ENCODE peak calls at places on chromosomes 11 and 22, in four cellular contexts. One of them, this sample, is unnamed.

GRCh38 chr11:34653851-34654490 is 33.1 kb downstream of the EHF start:
- DNase-seq in CD8-positive, alpha-beta T cell: no peak
- DNase-seq in CD8-positive, alpha-beta memory T cell: no peak
- DNase-seq in CD4-positive, alpha-beta memory T cell: no peak
- DNase-seq in this sample: no peak

GRCh38 chr11:118914178-118914918 is 11.4 kb downstream of the BCL9L start:
- DNase-seq in CD8-positive, alpha-beta T cell: peak; percentile 77
- DNase-seq in CD8-positive, alpha-beta memory T cell: peak; percentile 93
- DNase-seq in CD4-positive, alpha-beta memory T cell: peak; percentile 80
- DNase-seq in this sample: peak; percentile 79

GRCh38 chr11:85170184-85170583 is 457.0 kb downstream of the DLG2 start:
- DNase-seq in CD8-positive, alpha-beta T cell: no peak
- DNase-seq in CD8-positive, alpha-beta memory T cell: no peak
- DNase-seq in CD4-positive, alpha-beta memory T cell: no peak
- DNase-seq in this sample: no peak

GRCh38 chr11:34570584-34570983 is 50.3 kb upstream of the EHF start:
- DNase-seq in CD8-positive, alpha-beta T cell: no peak
- DNase-seq in CD8-positive, alpha-beta memory T cell: no peak
- DNase-seq in CD4-positive, alpha-beta memory T cell: no peak
- DNase-seq in this sample: no peak

GRCh38 chr11:44693654-44694119 is 33.1 kb upstream of the TSPAN18 start:
- DNase-seq in CD8-positive, alpha-beta T cell: no peak
- DNase-seq in CD8-positive, alpha-beta memory T cell: no peak
- DNase-seq in CD4-positive, alpha-beta memory T cell: no peak
- DNase-seq in this sample: no peak

GRCh38 chr11:130163346-130164220 is 4.0 kb downstream of the ST14 start:
- DNase-seq in CD8-positive, alpha-beta T cell: no peak
- DNase-seq in CD8-positive, alpha-beta memory T cell: no peak
- DNase-seq in CD4-positive, alpha-beta memory T cell: no peak
- DNase-seq in this sample: no peak

GRCh38 chr11:116598036-116598435 is 174.8 kb downstream of the BUD13 start:
- DNase-seq in CD8-positive, alpha-beta T cell: no peak
- DNase-seq in CD8-positive, alpha-beta memory T cell: no peak
- DNase-seq in CD4-positive, alpha-beta memory T cell: no peak
- DNase-seq in this sample: no peak

GRCh38 chr11:27100534-27100933 is 59.9 kb downstream of the BBOX1 start:
- DNase-seq in CD8-positive, alpha-beta T cell: no peak
- DNase-seq in CD8-positive, alpha-beta memory T cell: no peak
- DNase-seq in CD4-positive, alpha-beta memory T cell: no peak
- DNase-seq in this sample: no peak

GRCh38 chr22:49509016-49509415 is 318.7 kb downstream of the BRD1 start:
- DNase-seq in CD8-positive, alpha-beta T cell: no peak
- DNase-seq in CD8-positive, alpha-beta memory T cell: no peak
- DNase-seq in CD4-positive, alpha-beta memory T cell: no peak
- DNase-seq in this sample: no peak

GRCh38 chr11:2898366-2899079 is 12.9 kb upstream of the CDKN1C start:
- DNase-seq in CD8-positive, alpha-beta T cell: peak; percentile 55
- DNase-seq in CD8-positive, alpha-beta memory T cell: peak; percentile 77
- DNase-seq in CD4-positive, alpha-beta memory T cell: peak; percentile 48
- DNase-seq in this sample: peak; percentile 32

GRCh38 chr11:72333657-72334056 is 89.7 kb upstream of the PHOX2A start:
- DNase-seq in CD8-positive, alpha-beta T cell: no peak
- DNase-seq in CD8-positive, alpha-beta memory T cell: peak; percentile 62
- DNase-seq in CD4-positive, alpha-beta memory T cell: peak; percentile 20
- DNase-seq in this sample: no peak

GRCh38 chr22:38219644-38220043 is 17.9 kb downstream of the MAFF start:
- DNase-seq in CD8-positive, alpha-beta T cell: no peak
- DNase-seq in CD8-positive, alpha-beta memory T cell: no peak
- DNase-seq in CD4-positive, alpha-beta memory T cell: no peak
- DNase-seq in this sample: no peak

GRCh38 chr22:38220163-38220562 is 18.4 kb downstream of the MAFF start:
- DNase-seq in CD8-positive, alpha-beta T cell: no peak
- DNase-seq in CD8-positive, alpha-beta memory T cell: no peak
- DNase-seq in CD4-positive, alpha-beta memory T cell: no peak
- DNase-seq in this sample: no peak

GRCh38 chr22:38221407-38221806 is 19.6 kb downstream of the MAFF start:
- DNase-seq in CD8-positive, alpha-beta T cell: no peak
- DNase-seq in CD8-positive, alpha-beta memory T cell: no peak
- DNase-seq in CD4-positive, alpha-beta memory T cell: no peak
- DNase-seq in this sample: no peak

GRCh38 chr22:38220653-38221386 is 19.0 kb downstream of the MAFF start:
- DNase-seq in CD8-positive, alpha-beta T cell: no peak
- DNase-seq in CD8-positive, alpha-beta memory T cell: no peak
- DNase-seq in CD4-positive, alpha-beta memory T cell: no peak
- DNase-seq in this sample: no peak

DNA sequence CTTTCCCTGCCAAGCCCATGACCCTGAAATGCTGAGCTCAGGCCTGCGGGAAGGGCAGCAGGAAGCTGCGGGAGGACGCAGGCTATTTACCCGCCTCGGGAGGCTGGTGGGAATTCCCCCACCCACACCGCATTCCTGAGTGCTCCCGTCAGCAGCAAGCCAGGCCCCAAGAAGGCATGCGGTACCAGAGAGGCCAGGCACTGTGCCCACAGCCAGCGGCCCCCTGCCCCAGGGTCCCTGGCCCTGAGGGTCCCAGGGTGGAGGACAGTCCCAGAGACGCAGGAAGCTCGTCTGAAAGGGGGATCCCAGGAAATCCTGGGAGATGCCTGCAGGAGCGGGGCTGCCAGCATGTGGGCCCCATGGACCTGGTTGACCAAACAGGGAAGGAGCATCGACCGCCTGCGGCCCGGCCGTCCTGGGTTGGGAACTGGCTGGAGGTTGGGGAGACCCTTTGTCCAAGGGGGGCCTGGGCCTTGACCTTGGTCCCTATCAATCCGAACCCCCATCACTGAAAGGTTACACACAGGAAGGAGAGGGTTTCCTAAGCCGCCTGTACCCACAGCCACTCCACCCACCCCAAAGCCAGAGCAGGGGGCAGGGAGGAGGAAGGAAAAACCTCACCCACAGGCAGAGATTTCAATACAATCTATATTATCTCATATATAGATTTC is 17.0 kb downstream of the MAFF start:
- DNase-seq in CD8-positive, alpha-beta T cell: no peak
- DNase-seq in CD8-positive, alpha-beta memory T cell: no peak
- DNase-seq in CD4-positive, alpha-beta memory T cell: peak; percentile 50
- DNase-seq in this sample: peak; percentile 64
- H3K4me1 ChIP-seq in CD8-positive, alpha-beta T cell: peaks cover 5% of the 10 kb centered on the region
- H3K4me1 ChIP-seq in CD8-positive, alpha-beta memory T cell: peaks cover 10% of the 10 kb centered on the region
- H3K4me1 ChIP-seq in CD4-positive, alpha-beta memory T cell: peaks cover 32% of the 10 kb centered on the region
- H3K4me1 ChIP-seq in this sample: peaks cover 35% of the 10 kb centered on the region

GRCh38 chr22:22916215-22916951 is 28.8 kb downstream of the IGLL5 start:
- DNase-seq in CD8-positive, alpha-beta T cell: no peak
- DNase-seq in CD8-positive, alpha-beta memory T cell: no peak
- DNase-seq in CD4-positive, alpha-beta memory T cell: no peak
- DNase-seq in this sample: no peak
- H3K4me1 ChIP-seq in CD8-positive, alpha-beta T cell: no peaks in the 10 kb centered on the region
- H3K4me1 ChIP-seq in CD8-positive, alpha-beta memory T cell: no peaks in the 10 kb centered on the region
- H3K4me1 ChIP-seq in CD4-positive, alpha-beta memory T cell: no peaks in the 10 kb centered on the region
- H3K4me1 ChIP-seq in this sample: no peaks in the 10 kb centered on the region

DNA sequence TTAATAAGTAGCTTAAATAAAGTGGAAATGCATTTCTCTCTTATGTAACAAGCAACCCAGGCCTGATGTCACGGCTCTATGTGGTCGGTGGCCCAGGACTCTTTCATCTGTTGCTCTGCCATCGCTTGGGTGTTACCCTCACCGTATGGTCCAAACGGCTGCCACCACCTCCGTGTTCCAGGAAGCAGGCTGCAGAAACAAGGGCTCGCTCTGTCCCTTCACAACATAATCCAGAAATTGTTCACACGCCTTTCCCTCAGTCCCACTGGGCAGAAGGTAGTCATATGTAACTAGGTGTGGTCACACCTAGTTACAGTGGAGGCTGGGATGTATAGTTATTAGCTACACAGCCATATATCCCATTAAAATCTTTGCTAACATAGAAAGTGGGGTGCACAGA is 421.0 kb downstream of the SOX6 start:
- DNase-seq in CD8-positive, alpha-beta T cell: no peak
- DNase-seq in CD8-positive, alpha-beta memory T cell: no peak
- DNase-seq in CD4-positive, alpha-beta memory T cell: no peak
- DNase-seq in this sample: no peak
- H3K4me1 ChIP-seq in CD8-positive, alpha-beta T cell: no peaks in the 10 kb centered on the region
- H3K4me1 ChIP-seq in CD8-positive, alpha-beta memory T cell: no peaks in the 10 kb centered on the region
- H3K4me1 ChIP-seq in CD4-positive, alpha-beta memory T cell: no peaks in the 10 kb centered on the region
- H3K4me1 ChIP-seq in this sample: no peaks in the 10 kb centered on the region

DNA sequence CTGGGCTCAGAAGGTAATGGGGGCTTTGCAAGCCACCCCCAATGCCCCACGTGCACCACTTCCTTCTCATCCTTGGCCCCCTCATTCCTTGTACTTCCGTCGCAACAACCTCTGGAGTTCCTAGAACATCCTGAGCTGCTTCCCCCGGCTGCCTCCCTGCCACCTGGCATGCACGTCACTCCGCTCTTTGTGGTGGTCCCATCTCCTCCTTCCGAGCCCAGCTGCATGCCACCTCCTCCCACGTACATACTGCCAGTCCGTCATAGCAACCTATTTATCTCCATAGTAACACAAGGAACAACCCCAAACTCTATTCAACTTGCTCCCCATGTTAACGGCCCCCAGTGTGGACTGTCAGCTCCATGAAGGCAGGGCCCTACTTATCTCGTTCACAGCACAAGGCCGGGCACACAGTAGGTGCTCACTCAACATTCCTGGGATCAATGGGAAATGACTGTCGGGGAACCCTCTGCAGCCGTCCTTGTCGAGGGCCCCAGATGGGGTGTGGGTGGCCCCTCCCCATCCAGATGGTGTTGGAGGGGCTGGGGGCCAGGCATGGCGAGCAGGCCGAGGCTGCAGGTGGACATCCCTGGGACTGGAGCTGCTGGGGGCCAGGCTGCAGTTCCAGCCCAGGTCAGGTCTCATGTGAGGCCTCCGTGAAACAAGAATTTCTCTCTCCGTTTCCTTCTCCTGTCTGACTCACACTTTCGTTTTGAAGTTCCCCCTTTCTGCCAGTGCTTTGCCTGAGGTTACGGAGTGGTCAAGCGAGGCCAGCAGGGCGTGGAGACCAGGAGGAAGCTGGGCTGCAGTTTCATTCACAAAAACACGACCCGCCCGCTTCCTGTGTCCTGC is 4.2 kb downstream of the MYEOV start:
- DNase-seq in CD8-positive, alpha-beta T cell: no peak
- DNase-seq in CD8-positive, alpha-beta memory T cell: peak; percentile 77
- DNase-seq in CD4-positive, alpha-beta memory T cell: peak; percentile 38
- DNase-seq in this sample: peak; percentile 47
- H3K4me1 ChIP-seq in CD8-positive, alpha-beta T cell: peaks cover 37% of the 10 kb centered on the region
- H3K4me1 ChIP-seq in CD8-positive, alpha-beta memory T cell: peaks cover 58% of the 10 kb centered on the region
- H3K4me1 ChIP-seq in CD4-positive, alpha-beta memory T cell: peaks cover 62% of the 10 kb centered on the region
- H3K4me1 ChIP-seq in this sample: peaks cover 34% of the 10 kb centered on the region

GRCh38 chr22:41838842-41839618 is 6.1 kb downstream of the SREBF2 start:
- DNase-seq in CD8-positive, alpha-beta T cell: no peak
- DNase-seq in CD8-positive, alpha-beta memory T cell: no peak
- DNase-seq in CD4-positive, alpha-beta memory T cell: no peak
- DNase-seq in this sample: no peak
- H3K4me1 ChIP-seq in CD8-positive, alpha-beta T cell: peaks cover 7% of the 10 kb centered on the region
- H3K4me1 ChIP-seq in CD8-positive, alpha-beta memory T cell: peaks cover 9% of the 10 kb centered on the region
- H3K4me1 ChIP-seq in CD4-positive, alpha-beta memory T cell: peaks cover 57% of the 10 kb centered on the region
- H3K4me1 ChIP-seq in this sample: peaks cover 3% of the 10 kb centered on the region

GRCh38 chr11:63906585-63906984 is 10.4 kb downstream of the RCOR2 start:
- DNase-seq in CD8-positive, alpha-beta T cell: peak; percentile 39
- DNase-seq in CD8-positive, alpha-beta memory T cell: peak; percentile 74
- DNase-seq in CD4-positive, alpha-beta memory T cell: peak; percentile 45
- DNase-seq in this sample: no peak

GRCh38 chr11:63906087-63906486 is 10.9 kb downstream of the RCOR2 start:
- DNase-seq in CD8-positive, alpha-beta T cell: no peak
- DNase-seq in CD8-positive, alpha-beta memory T cell: no peak
- DNase-seq in CD4-positive, alpha-beta memory T cell: no peak
- DNase-seq in this sample: no peak

GRCh38 chr11:63908631-63909491 is 8.1 kb downstream of the RCOR2 start:
- DNase-seq in CD8-positive, alpha-beta T cell: no peak
- DNase-seq in CD8-positive, alpha-beta memory T cell: no peak
- DNase-seq in CD4-positive, alpha-beta memory T cell: no peak
- DNase-seq in this sample: no peak

GRCh38 chr11:63907808-63908530 is 9.0 kb downstream of the RCOR2 start:
- DNase-seq in CD8-positive, alpha-beta T cell: no peak
- DNase-seq in CD8-positive, alpha-beta memory T cell: no peak
- DNase-seq in CD4-positive, alpha-beta memory T cell: no peak
- DNase-seq in this sample: no peak

DNA sequence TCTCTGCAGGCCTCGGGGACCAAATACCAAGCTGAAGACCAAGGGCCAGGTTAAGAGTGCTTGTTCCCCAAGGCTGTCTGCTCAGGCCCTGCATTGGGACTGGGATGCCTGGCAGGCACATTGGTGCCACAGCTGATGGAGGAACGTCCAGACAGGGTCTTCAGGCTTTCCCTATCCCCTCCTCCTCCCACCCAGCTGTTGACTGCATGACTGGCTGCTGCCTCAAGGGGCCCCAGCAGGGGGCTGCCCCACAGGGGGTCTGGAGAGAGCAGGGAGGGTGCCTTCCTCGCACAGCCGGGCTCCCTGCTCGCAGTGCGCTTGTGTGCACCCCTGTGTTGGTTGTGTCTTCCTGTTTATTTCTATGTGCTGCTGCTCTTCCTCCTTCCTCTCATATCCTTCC is 9.9 kb downstream of the RCOR2 start:
- DNase-seq in CD8-positive, alpha-beta T cell: no peak
- DNase-seq in CD8-positive, alpha-beta memory T cell: no peak
- DNase-seq in CD4-positive, alpha-beta memory T cell: no peak
- DNase-seq in this sample: no peak
- H3K4me1 ChIP-seq in CD8-positive, alpha-beta T cell: no peaks in the 10 kb centered on the region
- H3K4me1 ChIP-seq in CD8-positive, alpha-beta memory T cell: no peaks in the 10 kb centered on the region
- H3K4me1 ChIP-seq in CD4-positive, alpha-beta memory T cell: no peaks in the 10 kb centered on the region
- H3K4me1 ChIP-seq in this sample: no peaks in the 10 kb centered on the region

DNA sequence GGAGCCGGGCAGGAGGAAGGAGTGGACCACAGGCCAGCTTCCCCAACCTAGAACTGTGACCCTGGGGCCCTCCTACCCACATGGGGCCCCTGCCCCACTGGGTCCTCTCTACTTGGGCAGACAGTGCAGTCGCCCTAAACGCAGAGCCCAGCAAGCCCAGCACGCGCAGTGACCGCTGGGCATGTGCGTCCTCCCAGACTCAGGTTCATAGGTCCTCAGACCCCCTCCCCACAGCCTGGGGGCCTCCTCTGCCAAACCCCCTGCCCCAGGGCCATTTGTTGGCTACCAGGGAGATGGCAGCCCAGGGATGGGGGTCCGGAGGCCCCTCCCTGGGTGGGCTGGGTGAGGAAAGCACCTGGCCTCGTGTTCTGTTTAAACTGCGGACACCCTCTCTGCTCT is 23.9 kb downstream of the RTN4R start:
- DNase-seq in CD8-positive, alpha-beta T cell: no peak
- DNase-seq in CD8-positive, alpha-beta memory T cell: no peak
- DNase-seq in CD4-positive, alpha-beta memory T cell: no peak
- DNase-seq in this sample: no peak
- H3K4me1 ChIP-seq in CD8-positive, alpha-beta T cell: peaks cover 82% of the 10 kb centered on the region
- H3K4me1 ChIP-seq in CD8-positive, alpha-beta memory T cell: peaks cover 69% of the 10 kb centered on the region
- H3K4me1 ChIP-seq in CD4-positive, alpha-beta memory T cell: peaks cover 70% of the 10 kb centered on the region
- H3K4me1 ChIP-seq in this sample: peaks cover 65% of the 10 kb centered on the region